ENCODE peak calls at places on chromosomes 6 and 20, in six cellular contexts. V, L, Y, M, Q and W are unnamed samples.

GRCh38 chr6:35036059-35036827 is 104.9 kb downstream of the TCP11 start:
- DNase-seq in V (no peak), L (no peak), Y (no peak), M (no peak), Q (no peak), W (no peak)

GRCh38 chr6:40966860-40967259 is 72.2 kb downstream of the UNC5CL start:
- DNase-seq in V (no peak), L (no peak), Y (no peak), M (no peak), Q (no peak), W (no peak)

GRCh38 chr6:80003841-80004198 is 629 bp upstream of the TTK start:
- DNase-seq in V (no peak), L (no peak), Y (no peak), M (no peak), Q (peak), W (peak)

GRCh38 chr6:37242429-37243052 is 15.0 kb upstream of the TBC1D22B start:
- DNase-seq in V (peak), L (no peak), Y (no peak), M (peak), Q (peak), W (peak)

GRCh38 chr6:170296746-170297576 is 6.1 kb upstream of the DLL1 start:
- DNase-seq in V (no peak), L (no peak), Y (no peak), M (no peak), Q (no peak), W (no peak)

GRCh38 chr6:40172272-40172671 is 238.0 kb upstream of the MOCS1 start:
- DNase-seq in V (no peak), L (no peak), Y (no peak), M (no peak), Q (no peak), W (no peak)

GRCh38 chr20:38386004-38386403 is 39.7 kb downstream of the LBP start:
- DNase-seq in V (no peak), L (no peak), Y (no peak), M (no peak), Q (no peak), W (no peak)

GRCh38 chr6:92114797-92115196 is 1304.6 kb downstream of the EPHA7 start:
- DNase-seq in V (no peak), L (no peak), Y (no peak), M (no peak), Q (no peak), W (no peak)

GRCh38 chr6:155872961-155873360 is 417.3 kb upstream of the NOX3 start:
- DNase-seq in V (no peak), L (no peak), Y (no peak), M (no peak), Q (no peak), W (no peak)

GRCh38 chr6:44481056-44481455 is 93.5 kb downstream of the CDC5L start:
- DNase-seq in V (no peak), L (no peak), Y (no peak), M (no peak), Q (no peak), W (no peak)

GRCh38 chr6:1995521-1996110 is 249.8 kb downstream of the GMDS start:
- DNase-seq in V (no peak), L (no peak), Y (no peak), M (no peak), Q (no peak), W (no peak)

GRCh38 chr6:148616811-148617210 is 130.0 kb upstream of the UST start:
- DNase-seq in V (no peak), L (no peak), Y (no peak), M (no peak), Q (peak), W (peak)

GRCh38 chr6:107740496-107741190 is 83.5 kb downstream of the SCML4 start:
- DNase-seq in V (no peak), L (no peak), Y (peak), M (peak), Q (no peak), W (no peak)

GRCh38 chr6:148521158-148521557 is 178.5 kb downstream of the SASH1 start:
- DNase-seq in V (no peak), L (no peak), Y (no peak), M (no peak), Q (no peak), W (no peak)

GRCh38 chr20:609371-609964 is 641 bp downstream of the TCF15 start:
- DNase-seq in V (no peak), L (no peak), Y (no peak), M (no peak), Q (no peak), W (no peak)

GRCh38 chr20:41133709-41134361 is 3.5 kb upstream of the PLCG1 start:
- DNase-seq in V (no peak), L (no peak), Y (peak), M (no peak), Q (no peak), W (peak)

GRCh38 chr6:95431637-95432228 is 145.6 kb upstream of the MANEA start:
- DNase-seq in V (no peak), L (peak), Y (peak), M (peak), Q (peak), W (peak)